ENCODE peak calls at places on chromosomes 12 and 14, in four cellular contexts. T is HCT116, K is HepG2, V is K562. P is an unnamed sample. For H3K27me3, the result is how much of the 10 kb centered on the place peaks cover.

GRCh38 chr12:11877869-11878780 is 192.6 kb upstream of the BCL2L14 start:
- DNase-seq in T (no peak), V (no peak), K (no peak), P (no peak)

GRCh38 chr12:120416490-120417216 is 21.3 kb upstream of the COX6A1 start:
- DNase-seq in V (no peak), T (no peak), K (no peak), P (no peak)

GRCh38 chr12:4540633-4541032 is 1.9 kb downstream of the RAD51AP1 start:
- DNase-seq in T (no peak), K (no peak), V (no peak), P (no peak)

GRCh38 chr12:39798429-39798828 is 178.8 kb upstream of the ABCD2 start:
- DNase-seq in K (no peak), V (no peak), T (no peak), P (no peak)

GRCh38 chr14:78863143-78863542 is 693.0 kb downstream of the NRXN3 start:
- DNase-seq in T (no peak), K (peak), V (peak), P (no peak)

GRCh38 chr12:107079172-107080011 is 14.0 kb downstream of the CRY1 start:
- DNase-seq in T (no peak), V (peak), K (peak), P (no peak)

GRCh38 chr12:115201928-115202327 is 518.0 kb upstream of the TBX3 start:
- DNase-seq in V (no peak), K (no peak), T (no peak), P (peak)

GRCh38 chr12:6788972-6789905 is at the start of gene CD4:
- DNase-seq in T (no peak), K (no peak), V (no peak), P (no peak)

GRCh38 chr12:19726122-19726521 is 286.8 kb downstream of the AEBP2 start:
- DNase-seq in T (no peak), K (no peak), V (no peak), P (no peak)

GRCh38 chr14:64682173-64682710 is 22.0 kb upstream of the PLEKHG3 start:
- DNase-seq in V (no peak), T (no peak), K (no peak), P (no peak)

GRCh38 chr12:96141216-96141944 is 52.8 kb upstream of the ELK3 start:
- DNase-seq in K (peak), V (no peak), T (no peak), P (no peak)

GRCh38 chr12:49673446-49674317 is 33.5 kb downstream of the FMNL3 start:
- DNase-seq in T (no peak), V (peak), K (peak), P (no peak)

GRCh38 chr12:120764766-120765165 is 39.1 kb downstream of the ACADS start:
- DNase-seq in T (no peak), V (no peak), K (no peak), P (no peak)

GRCh38 chr12:132886529-132887477 is 602 bp downstream of the CHFR start:
- DNase-seq in K (peak), V (no peak), T (no peak), P (no peak)

GRCh38 chr12:5567021-5567744 is 135.3 kb downstream of the NTF3 start:
- DNase-seq in V (no peak), K (no peak), T (no peak), P (no peak)

GRCh38 chr12:113697104-113697503 is 225.4 kb upstream of the LHX5 start:
- DNase-seq in T (no peak), V (no peak), K (no peak), P (no peak)

GRCh38 chr14:105857816-105858675 is 331.7 kb downstream of the TMEM121 start:
- DNase-seq in V (no peak), K (no peak), T (no peak), P (no peak)

GRCh38 chr14:70188292-70188607 is 501 bp downstream of the SLC8A3 start:
- DNase-seq in K (no peak), T (no peak), V (no peak), P (no peak)

GRCh38 chr12:67909091-67909531 is 80.1 kb upstream of the IFNG-AS1 start:
- DNase-seq in V (no peak), T (no peak), K (no peak), P (no peak)

GRCh38 chr12:59904874-59905521 is 309.2 kb downstream of the SLC16A7 start:
- DNase-seq in V (no peak), K (no peak), T (no peak), P (no peak)

GRCh38 chr14:33435911-33436310 is 497.2 kb downstream of the NPAS3 start:
- DNase-seq in K (no peak), V (no peak), T (no peak), P (no peak)

GRCh38 chr14:73472182-73473114 is 14.1 kb upstream of the NUMB start:
- DNase-seq in V (peak), T (peak), K (peak), P (no peak)

GRCh38 chr12:1650954-1651353 is 21.9 kb downstream of the WNT5B start:
- DNase-seq in V (no peak), K (no peak), T (no peak), P (no peak)

GRCh38 chr12:93592641-93593396 is 20.3 kb downstream of the SOCS2 start:
- DNase-seq in T (no peak), K (no peak), V (no peak), P (no peak)

GRCh38 chr12:29519585-29520182 is 22.2 kb upstream of the OVCH1 start:
- DNase-seq in T (peak), K (peak), V (peak), P (peak)

GRCh38 chr14:69285661-69286255 is 25.8 kb downstream of the GALNT16 start:
- DNase-seq in T (no peak), V (no peak), K (no peak), P (no peak)

GRCh38 chr14:62759796-62760195 is 285.5 kb downstream of the KCNH5 start:
- DNase-seq in V (no peak), K (no peak), T (no peak), P (no peak)

GRCh38 chr12:4985820-4986219 is 57.9 kb upstream of the KCNA5 start:
- DNase-seq in K (no peak), T (no peak), V (no peak), P (no peak)

GRCh38 chr12:49893753-49894752 is 9.6 kb downstream of the FAIM2 start:
- DNase-seq in T (peak), V (no peak), K (no peak), P (no peak)

GRCh38 chr14:68232643-68233055 is 413.1 kb downstream of the RAD51B start:
- DNase-seq in K (peak), V (no peak), T (peak), P (peak)

GRCh38 chr14:64410084-64410774 is 22.1 kb downstream of the MTHFD1 start:
- DNase-seq in V (no peak), T (no peak), K (peak), P (no peak)

GRCh38 chr12:70366581-70367267 is 634 bp downstream of the KCNMB4 start:
- DNase-seq in T (peak), V (peak), K (peak), P (no peak)

GRCh38 chr14:44742202-44742601 is 219.5 kb downstream of the KLHL28 start:
- DNase-seq in V (no peak), K (no peak), T (no peak), P (no peak)

GRCh38 chr12:639988-640387 is 23.3 kb downstream of the NINJ2 start:
- DNase-seq in K (no peak), T (no peak), V (no peak), P (no peak)

GRCh38 chr14:94164685-94165431 is 9.3 kb upstream of the PPP4R4 start:
- DNase-seq in K (no peak), T (no peak), V (no peak), P (no peak)

GRCh38 chr12:67364228-67364627 is 95.1 kb downstream of the CAND1 start:
- DNase-seq in V (no peak), T (no peak), K (no peak), P (no peak)

GRCh38 chr12:117501470-117501869 is 140.0 kb upstream of the NOS1 start:
- DNase-seq in T (no peak), K (peak), V (no peak), P (no peak)

GRCh38 chr12:71605034-71605433 is 58.6 kb downstream of the ZFC3H1 start:
- DNase-seq in V (no peak), K (no peak), T (no peak), P (no peak)

GRCh38 chr12:48446372-48446771 is 26.0 kb upstream of the ANP32D start:
- DNase-seq in K (no peak), T (no peak), V (no peak), P (no peak)

GRCh38 chr12:99223554-99223953 is 424.0 kb upstream of the GARIN6 start:
- DNase-seq in T (no peak), V (no peak), K (no peak), P (no peak)
- TF ChIP-seq TCF7L2 in T (no peak), V (no peak), K (no peak), P (no peak)

DNA sequence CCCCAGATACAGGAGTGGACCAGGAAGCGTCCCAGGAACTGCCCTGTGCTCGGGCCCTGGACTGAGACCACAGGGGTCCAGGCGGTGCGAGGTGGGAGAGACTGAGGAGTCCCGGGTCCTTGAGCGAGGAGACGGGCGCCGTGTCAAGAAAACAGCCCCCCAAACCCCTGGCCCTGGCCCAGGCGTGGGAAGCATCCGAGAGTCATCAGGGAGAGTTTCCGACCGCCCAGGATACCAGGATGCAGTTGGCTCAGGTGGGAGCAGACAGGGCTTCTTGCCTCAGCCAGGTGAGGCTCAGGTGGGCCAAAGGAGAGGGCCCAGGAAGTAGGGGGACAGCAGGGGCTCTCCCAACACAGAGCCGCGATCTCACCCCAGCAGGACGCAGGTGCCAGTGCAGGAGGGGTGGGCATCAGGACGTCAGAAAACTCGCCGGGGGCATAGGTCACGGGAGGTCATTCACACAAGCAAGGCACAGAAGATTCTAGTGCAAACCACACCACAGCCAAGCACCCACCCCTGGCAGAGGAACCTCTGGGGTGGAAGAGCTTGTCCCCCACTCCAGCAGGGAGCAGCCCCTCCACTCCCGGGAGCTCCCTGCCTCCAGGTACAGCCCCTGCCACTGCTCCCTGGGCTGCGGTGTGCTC is 102.5 kb upstream of the EIF5 start:
- DNase-seq in V (peak), T (no peak), K (no peak), P (no peak)
- H3K27me3 ChIP-seq in V (under half), T (under half), K (under half), P (under half)

GRCh38 chr12:65656904-65657351 is 167.4 kb upstream of the HMGA2 start:
- DNase-seq in K (no peak), T (peak), V (peak), P (peak)
- TF ChIP-seq TCF7L2 in K (no peak), T (peak), V (no peak), P (peak)

GRCh38 chr12:65728913-65729793 is 95.1 kb upstream of the HMGA2 start:
- DNase-seq in K (no peak), T (peak), V (no peak), P (no peak)

GRCh38 chr12:65734226-65734625 is 90.1 kb upstream of the HMGA2 start:
- DNase-seq in K (no peak), T (no peak), V (no peak), P (no peak)

GRCh38 chr12:65728348-65728912 is 95.9 kb upstream of the HMGA2 start:
- DNase-seq in V (no peak), T (no peak), K (no peak), P (no peak)

GRCh38 chr12:65731771-65732170 is 92.5 kb upstream of the HMGA2 start:
- DNase-seq in T (no peak), K (no peak), V (no peak), P (no peak)
- H3K27me3 ChIP-seq in T (under half), K (under half), V (under half), P (under half)

GRCh38 chr12:108196921-108197320 is 67.8 kb downstream of the WSCD2 start:
- DNase-seq in K (no peak), T (no peak), V (no peak), P (no peak)

GRCh38 chr12:108194585-108194984 is 65.5 kb downstream of the WSCD2 start:
- DNase-seq in K (no peak), V (no peak), T (no peak), P (no peak)

GRCh38 chr12:108193922-108194321 is 64.8 kb downstream of the WSCD2 start:
- DNase-seq in T (peak), K (peak), V (peak), P (no peak)

GRCh38 chr12:108198043-108198442 is 69.0 kb downstream of the WSCD2 start:
- DNase-seq in K (no peak), T (no peak), V (no peak), P (no peak)

DNA sequence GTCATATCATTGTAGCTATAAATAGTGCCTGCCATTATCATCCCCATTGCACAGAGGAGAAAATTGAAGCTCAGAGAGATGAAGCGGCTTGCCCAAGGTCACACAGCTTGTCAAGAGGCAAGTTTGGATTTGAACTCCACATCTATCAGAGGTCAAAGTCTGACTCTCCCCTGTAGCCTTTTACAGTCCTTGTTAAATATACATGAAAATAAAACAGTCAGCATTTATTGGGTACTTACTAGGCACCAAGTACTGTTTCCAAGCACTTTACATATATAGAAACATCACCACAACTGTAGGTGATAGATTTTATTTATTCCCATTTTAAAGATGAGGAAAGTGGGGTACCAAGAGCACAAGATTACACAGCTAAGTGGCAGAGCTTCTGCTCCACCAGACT is 67.2 kb downstream of the WSCD2 start:
- DNase-seq in K (no peak), V (no peak), T (no peak), P (no peak)
- TF ChIP-seq TCF7L2 in K (no peak), V (no peak), T (no peak), P (no peak)

DNA sequence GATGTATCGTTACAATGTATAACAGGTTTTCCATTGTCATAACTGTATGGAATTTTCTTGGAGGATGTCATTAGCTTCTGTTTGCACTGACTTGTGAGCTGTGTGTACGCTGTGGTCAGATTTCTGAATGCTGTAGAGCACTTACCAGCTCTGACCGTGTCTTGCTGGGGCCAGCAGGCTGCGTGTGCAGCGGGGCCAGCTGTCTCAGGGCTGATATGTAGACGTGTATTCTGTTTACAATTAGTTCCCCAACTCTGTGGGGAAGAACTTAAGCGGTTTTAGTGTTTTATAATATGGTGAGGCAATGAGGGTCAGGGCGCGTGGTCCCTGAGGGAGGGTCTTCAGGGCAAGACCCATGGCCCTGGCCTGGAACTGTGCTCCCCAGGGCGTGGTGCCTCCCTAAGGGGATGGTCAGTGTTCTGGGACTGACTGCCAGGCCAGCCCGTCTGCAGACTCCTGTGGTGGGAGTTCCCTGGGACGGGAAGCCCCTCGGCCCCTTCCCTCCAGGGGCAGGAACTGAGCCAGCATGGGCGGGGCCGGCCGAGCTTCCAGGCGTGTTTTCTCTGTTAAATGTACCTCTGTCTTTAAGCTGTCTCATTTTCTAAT is 18.7 kb downstream of the XRCC3 start:
- DNase-seq in K (no peak), V (no peak), T (no peak), P (no peak)
- H3K27me3 ChIP-seq in K (under half), V (under half), T (under half), P (under half)

GRCh38 chr12:57262126-57262822 is 11.3 kb upstream of the STAC3 start:
- DNase-seq in T (no peak), V (no peak), K (no peak), P (no peak)
- TF ChIP-seq TCF7L2 in T (no peak), V (no peak), K (no peak), P (no peak)

DNA sequence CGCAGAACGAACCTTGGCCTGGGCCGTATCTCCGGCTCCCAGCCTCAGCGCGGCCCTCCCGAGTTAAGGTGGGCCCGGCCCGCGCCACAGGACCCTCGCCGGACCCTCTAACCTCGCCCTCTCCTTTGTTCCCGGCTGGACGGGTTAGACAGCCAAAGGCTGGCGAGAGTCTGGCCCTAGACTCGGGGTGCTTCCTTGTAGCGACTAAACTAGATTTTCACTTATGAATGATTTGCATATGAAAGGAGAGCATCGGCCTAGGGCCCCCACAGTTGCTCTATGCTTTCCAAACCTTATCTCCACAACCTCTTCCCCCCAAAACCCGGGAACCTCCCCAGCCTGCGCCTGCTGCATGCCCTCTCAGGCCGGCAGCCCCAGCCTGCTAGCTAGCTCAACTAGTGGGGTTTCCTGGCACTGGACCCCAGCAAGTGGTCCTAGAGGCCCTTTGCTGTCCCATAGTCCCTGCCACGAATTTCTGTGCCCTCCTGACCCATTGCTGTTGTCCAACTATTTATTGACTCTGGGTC is 2.0 kb downstream of the HOXC5 start:
- DNase-seq in K (no peak), V (no peak), T (no peak), P (no peak)
- H3K27me3 ChIP-seq in K (half or more), V (under half), T (under half), P (under half)

GRCh38 chr12:14961466-14962155 is at the start of gene ARHGDIB:
- DNase-seq in V (no peak), T (no peak), K (no peak), P (no peak)
- TF ChIP-seq TCF7L2 in V (no peak), T (no peak), K (no peak), P (no peak)